ENCODE peak calls at places on chromosomes 3 and 15, in eight cellular contexts. C, W, H, J, B, A, Z and I are unnamed samples. For H3K36me3, the result is how much of the 10 kb centered on the place peaks cover.

GRCh38 chr3:170226426-170226960 is 4.3 kb downstream of the PRKCI start:
- DNase-seq in C (no peak), W (no peak), H (no peak), J (no peak), B (no peak), A (peak), Z (no peak), I (no peak)

GRCh38 chr3:154464440-154465148 is 34.6 kb upstream of the GPR149 start:
- DNase-seq in C (no peak), W (peak), H (no peak), J (no peak), B (no peak), A (no peak), Z (no peak), I (no peak)

GRCh38 chr3:77885381-77885780 is 845.5 kb downstream of the ROBO2 start:
- DNase-seq in C (no peak), W (no peak), H (no peak), J (no peak), B (no peak), A (no peak), Z (no peak), I (no peak)

GRCh38 chr3:124707667-124708066 is 22.6 kb upstream of the UMPS start:
- DNase-seq in C (no peak), W (no peak), H (no peak), J (no peak), B (no peak), A (peak), Z (peak), I (no peak)

GRCh38 chr15:55834331-55834730 is 91.4 kb upstream of the PRTG start:
- DNase-seq in C (no peak), W (no peak), H (no peak), J (no peak), B (no peak), A (no peak), Z (no peak), I (no peak)

GRCh38 chr3:119588112-119588511 is 8.8 kb downstream of the ADPRH start:
- DNase-seq in C (no peak), W (no peak), H (peak), J (peak), B (no peak), A (no peak), Z (no peak), I (no peak)

GRCh38 chr3:189842681-189843602 is 211.8 kb downstream of the TP63 start:
- DNase-seq in C (no peak), W (no peak), H (no peak), J (no peak), B (no peak), A (no peak), Z (no peak), I (no peak)

GRCh38 chr15:69607101-69607500 is 154.5 kb downstream of the RPLP1 start:
- DNase-seq in C (no peak), W (no peak), H (no peak), J (peak), B (no peak), A (no peak), Z (peak), I (no peak)

GRCh38 chr3:183375337-183375736 is 53.1 kb downstream of the MCF2L2 start:
- DNase-seq in C (no peak), W (no peak), H (no peak), J (no peak), B (no peak), A (peak), Z (no peak), I (no peak)

GRCh38 chr3:3316523-3316922 is 137.0 kb upstream of the CRBN start:
- DNase-seq in C (no peak), W (no peak), H (no peak), J (no peak), B (no peak), A (no peak), Z (no peak), I (no peak)

GRCh38 chr3:1082024-1082633 is 10.7 kb upstream of the CNTN6 start:
- DNase-seq in C (peak), W (peak), H (peak), J (no peak), B (no peak), A (peak), Z (peak), I (no peak)

GRCh38 chr3:140706360-140706759 is 28.5 kb downstream of the TRIM42 start:
- DNase-seq in C (no peak), W (no peak), H (no peak), J (no peak), B (no peak), A (no peak), Z (no peak), I (no peak)

GRCh38 chr3:15014606-15015328 is 50.3 kb downstream of the MRPS25 start:
- DNase-seq in C (no peak), W (no peak), H (no peak), J (no peak), B (no peak), A (no peak), Z (no peak), I (no peak)
- H3K36me3 ChIP-seq in C (under half), W (under half), H (under half), J (half or more), B (under half), A (under half), Z (under half), I (under half)

GRCh38 chr3:89113887-89114840 is 6.7 kb downstream of the EPHA3 start:
- DNase-seq in C (peak), W (no peak), H (peak), J (peak), B (peak), A (peak), Z (peak), I (no peak)
- H3K4me3 ChIP-seq in C (peak), W (no peak), H (peak), J (peak), B (peak), A (peak), Z (peak), I (peak)

DNA sequence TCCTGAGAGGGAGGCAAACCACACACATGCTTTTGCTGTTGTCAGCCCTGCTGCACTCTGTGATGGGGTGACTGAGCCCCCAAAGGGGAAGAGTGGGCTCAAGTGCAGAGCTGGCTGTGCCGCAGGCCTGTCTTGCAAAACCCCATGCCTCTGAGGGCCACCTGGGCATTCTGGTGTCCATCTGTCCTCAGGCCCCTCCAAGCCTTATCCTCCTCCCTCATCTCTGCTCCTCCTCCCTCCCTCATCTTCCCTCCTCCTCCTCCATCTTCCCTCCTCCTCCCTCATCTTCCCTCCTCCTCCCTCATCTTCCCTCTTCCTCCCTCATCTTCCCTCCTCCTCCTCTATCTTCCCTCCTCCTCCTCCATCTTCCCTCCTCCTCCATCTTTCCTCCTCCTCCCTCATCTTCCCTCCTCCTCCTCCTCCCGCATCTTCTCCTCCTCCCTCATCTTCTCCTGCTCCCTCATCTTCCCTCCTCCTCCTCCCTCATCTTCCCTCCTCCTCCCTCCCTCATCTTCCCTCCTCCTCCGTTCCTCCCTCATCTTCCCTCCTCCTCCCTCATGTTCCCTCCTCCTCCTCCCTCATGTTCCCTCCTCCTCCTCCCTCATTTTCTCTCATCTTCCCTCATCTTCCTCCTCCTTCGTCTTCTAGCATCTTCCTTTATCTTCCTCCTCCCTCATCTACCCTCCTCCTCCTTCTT is 40.6 kb downstream of the CHDH start:
- DNase-seq in C (no peak), W (no peak), H (no peak), J (no peak), B (no peak), A (no peak), Z (no peak), I (no peak)
- H3K36me3 ChIP-seq in C (under half), W (under half), H (under half), J (under half), B (under half), A (under half), Z (under half), I (under half)

DNA sequence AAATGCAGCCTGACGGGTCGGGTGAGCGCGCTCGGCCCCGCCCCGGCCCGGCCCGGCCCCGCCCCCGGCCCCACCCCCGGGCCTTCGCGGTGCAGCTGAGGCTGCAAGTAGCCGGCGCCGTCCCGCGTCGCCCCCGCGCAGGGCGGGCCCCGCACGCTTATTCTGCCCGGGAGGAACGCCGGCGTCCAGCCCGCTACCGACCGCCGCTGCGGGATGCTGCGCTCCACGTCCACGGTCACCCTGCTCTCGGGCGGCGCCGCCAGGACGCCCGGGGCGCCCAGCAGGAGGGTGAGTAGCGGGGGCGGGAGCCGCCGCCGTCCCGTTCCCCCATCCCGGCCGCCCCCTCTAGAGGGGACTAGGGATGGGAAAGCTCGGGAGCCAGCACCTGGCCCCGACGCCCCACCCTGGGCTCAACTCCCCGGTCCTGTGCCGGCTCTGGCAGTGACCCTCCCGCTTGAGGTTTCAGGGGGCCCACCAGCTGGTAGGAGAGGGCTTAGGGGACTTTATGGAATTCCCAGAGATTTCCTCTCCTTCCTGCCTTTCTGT is at the start of gene MYZAP:
- DNase-seq in C (peak), W (no peak), H (peak), J (peak), B (no peak), A (no peak), Z (peak), I (no peak)
- H3K4me3 ChIP-seq in C (peak), W (no peak), H (peak), J (peak), B (peak), A (peak), Z (peak), I (peak)

DNA sequence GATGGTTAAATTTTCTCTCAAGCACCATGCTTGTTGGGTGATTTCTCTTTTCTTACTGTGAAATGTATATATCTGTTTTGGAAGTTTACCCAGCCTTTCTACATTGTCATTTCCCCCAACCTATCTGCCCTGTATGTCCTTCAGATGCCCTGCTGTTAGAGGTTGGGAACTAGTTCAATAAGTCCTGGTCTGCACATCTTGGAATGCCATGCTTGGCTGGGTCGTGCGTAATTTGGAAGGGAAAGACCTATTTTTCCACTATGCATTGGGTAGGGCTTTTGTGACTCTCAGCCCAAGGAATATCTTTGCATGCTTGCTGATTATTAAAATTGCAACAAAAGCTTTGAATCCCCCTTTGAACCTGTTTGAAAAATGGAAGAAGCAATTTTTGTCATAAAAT is 63.8 kb downstream of the TRIM71 start:
- DNase-seq in C (no peak), W (no peak), H (no peak), J (no peak), B (no peak), A (no peak), Z (no peak), I (no peak)
- H3K36me3 ChIP-seq in C (under half), W (under half), H (under half), J (under half), B (under half), A (under half), Z (under half), I (under half)

GRCh38 chr15:49135342-49135857 is 20.0 kb downstream of the COPS2 start:
- DNase-seq in C (no peak), W (no peak), H (no peak), J (no peak), B (no peak), A (peak), Z (no peak), I (no peak)
- H3K4me3 ChIP-seq in C (no peak), W (no peak), H (no peak), J (no peak), B (no peak), A (no peak), Z (no peak), I (no peak)

GRCh38 chr15:41043276-41043675 is 72.8 kb downstream of the INO80 start:
- DNase-seq in C (no peak), W (no peak), H (no peak), J (no peak), B (no peak), A (peak), Z (no peak), I (peak)
- H3K36me3 ChIP-seq in C (under half), W (under half), H (under half), J (half or more), B (under half), A (under half), Z (under half), I (under half)

DNA sequence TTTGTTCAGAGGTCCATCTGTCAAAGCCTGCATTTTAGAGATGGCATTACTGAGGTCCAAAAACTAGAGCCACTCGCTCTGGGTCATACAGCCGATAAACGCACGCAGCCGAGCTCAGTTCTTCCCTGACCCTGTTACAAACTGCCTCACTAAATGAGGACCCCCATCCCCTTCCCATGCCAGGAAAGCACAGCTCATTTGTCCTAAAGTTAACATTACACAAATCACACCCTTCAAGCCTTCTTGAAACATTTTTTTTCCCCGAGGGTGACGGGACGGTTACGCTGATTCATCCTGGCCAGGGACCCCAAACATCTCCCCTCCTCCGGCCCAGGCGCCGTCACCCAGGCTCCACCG is 832 bp upstream of the CMTM8 start:
- DNase-seq in C (no peak), W (no peak), H (no peak), J (no peak), B (no peak), A (no peak), Z (no peak), I (no peak)
- H3K4me3 ChIP-seq in C (peak), W (no peak), H (peak), J (peak), B (peak), A (no peak), Z (peak), I (no peak)